ENCODE peak calls at places on chromosomes 5 and 9, in eight cellular contexts. V, D, G, R, A, T, B and X are unnamed samples.

GRCh38 chr9:121295662-121296191 is 27.8 kb downstream of the GSN start:
- DNase-seq in A (no peak), T (no peak), B (no peak), R (no peak), V (no peak), D (no peak), G (no peak), X (no peak)

GRCh38 chr5:181166812-181167733 is 19.7 kb downstream of the OR2V2 start:
- DNase-seq in D (no peak), V (no peak), R (no peak), T (peak; percentile 37), G (no peak), B (no peak), A (no peak), X (no peak)

GRCh38 chr9:16369427-16369826 is 501.0 kb downstream of the BNC2 start:
- DNase-seq in D (no peak), V (no peak), B (no peak), A (no peak), G (no peak), T (no peak), R (no peak), X (no peak)

GRCh38 chr9:126471084-126471611 is 142.6 kb upstream of the LMX1B start:
- DNase-seq in D (peak; percentile 37), R (no peak), V (no peak), G (no peak), B (peak; percentile 50), T (peak; percentile 73), A (peak; percentile 87), X (no peak)

GRCh38 chr9:426264-426663 is 211.6 kb downstream of the DOCK8 start:
- DNase-seq in T (no peak), A (no peak), R (no peak), D (no peak), B (no peak), V (no peak), G (no peak), X (no peak)

GRCh38 chr5:111680737-111681413 is 76.1 kb downstream of the NREP start:
- DNase-seq in A (no peak), B (no peak), R (no peak), V (peak; percentile 78), T (peak; percentile 96), D (no peak), G (peak; percentile 79), X (no peak)

GRCh38 chr9:90441814-90442213 is 200.8 kb downstream of the DIRAS2 start:
- DNase-seq in V (no peak), B (no peak), T (no peak), R (no peak), A (no peak), G (no peak), D (no peak), X (no peak)

GRCh38 chr5:157265714-157266285 is at the start of gene CYFIP2:
- DNase-seq in A (peak; percentile 61), G (peak; percentile 10), B (peak; percentile 83), D (peak; percentile 74), V (peak; percentile 77), T (peak; percentile 25), R (peak; percentile 57), X (peak; percentile 55)

GRCh38 chr9:7117676-7118561 is 360.1 kb downstream of the KDM4C start:
- DNase-seq in B (no peak), G (no peak), V (peak; percentile 57), T (peak; percentile 51), A (no peak), R (no peak), D (no peak), X (no peak)

GRCh38 chr9:70197384-70198039 is 61.3 kb upstream of the SMC5 start:
- DNase-seq in G (no peak), A (no peak), V (no peak), R (no peak), B (no peak), T (no peak), D (no peak), X (no peak)

GRCh38 chr5:137858223-137858916 is 9.3 kb upstream of the MYOT start:
- DNase-seq in D (no peak), T (peak; percentile 20), B (no peak), R (no peak), V (no peak), A (peak; percentile 16), G (peak; percentile 12), X (no peak)

GRCh38 chr5:94045839-94046782 is 304.7 kb upstream of the POU5F2 start:
- DNase-seq in R (no peak), B (no peak), D (no peak), G (no peak), A (no peak), T (no peak), V (no peak), X (no peak)

GRCh38 chr5:6705959-6706358 is 7.3 kb upstream of the TENT4A start:
- DNase-seq in A (no peak), D (no peak), B (no peak), V (no peak), T (no peak), R (no peak), G (no peak), X (no peak)

GRCh38 chr5:76403963-76404693 is 1.0 kb downstream of the IQGAP2 start:
- DNase-seq in T (no peak), V (no peak), G (no peak), R (peak; percentile 50), B (peak; percentile 53), A (no peak), D (peak; percentile 60), X (no peak)